ENCODE peak calls at places on chromosomes 16 and 17, in eight cellular contexts. S is HCT116, L is neural progenitor cell, G is GM23338, Y is GM23248, Z is PC-3, B is MM.1S, F is SK-N-SH. I is an unnamed sample. For H3K4me1, the result is how much of the 10 kb centered on the place peaks cover.

GRCh38 chr17:7502987-7503386 is 18.8 kb downstream of the POLR2A start:
- DNase-seq in Y (peak), B (no peak), G (peak), S (no peak), F (no peak), L (peak), Z (no peak), I (no peak)

GRCh38 chr17:29138991-29139682 is 41.1 kb downstream of the MYO18A start:
- DNase-seq in Z (no peak), F (no peak), Y (peak), G (no peak), S (no peak), L (no peak), B (peak), I (no peak)

GRCh38 chr16:22659933-22660332 is 149.2 kb downstream of the NPIPB5 start:
- DNase-seq in G (no peak), Y (no peak), Z (peak), F (no peak), S (no peak), L (no peak), B (no peak), I (no peak)

GRCh38 chr16:50711040-50711439 is 17.6 kb downstream of the NOD2 start:
- DNase-seq in G (no peak), L (no peak), S (no peak), Y (no peak), F (no peak), Z (no peak), B (no peak), I (no peak)

GRCh38 chr17:31623990-31624389 is 232.5 kb downstream of the RAB11FIP4 start:
- DNase-seq in L (no peak), Z (peak), G (no peak), F (no peak), S (no peak), Y (no peak), B (no peak), I (no peak)

GRCh38 chr16:86970726-86971125 is 346.5 kb downstream of the C16orf95 start:
- DNase-seq in Z (no peak), S (no peak), F (no peak), G (no peak), L (no peak), Y (no peak), B (no peak), I (no peak)

GRCh38 chr16:67068212-67068753 is 39.3 kb downstream of the CBFB start:
- DNase-seq in G (no peak), S (no peak), L (no peak), Y (peak), F (no peak), B (no peak), Z (peak), I (no peak)

GRCh38 chr16:1772362-1772907 is at the start of gene EME2:
- DNase-seq in S (no peak), L (peak), F (peak), Y (peak), B (peak), Z (no peak), G (no peak), I (peak)

GRCh38 chr17:1122681-1123396 is 56.9 kb downstream of the ABR start:
- DNase-seq in Z (peak), S (peak), Y (peak), L (peak), G (peak), B (peak), F (peak), I (peak)

GRCh38 chr16:70254965-70255286 is 3.2 kb upstream of the EXOSC6 start:
- DNase-seq in Y (no peak), L (no peak), G (no peak), Z (no peak), F (no peak), B (no peak), S (no peak), I (no peak)

GRCh38 chr16:54361813-54362212 is 75.2 kb upstream of the IRX3 start:
- DNase-seq in Y (no peak), Z (no peak), G (peak), B (no peak), L (peak), F (peak), S (no peak), I (no peak)

GRCh38 chr17:60006160-60006559 is 41.6 kb upstream of the RNFT1 start:
- DNase-seq in B (no peak), Y (no peak), S (no peak), L (no peak), G (no peak), F (peak), Z (no peak), I (no peak)

GRCh38 chr16:66515543-66516171 is 34.3 kb downstream of the TK2 start:
- DNase-seq in L (no peak), B (peak), G (peak), F (no peak), S (no peak), Z (peak), Y (peak), I (peak)

GRCh38 chr16:23871924-23872323 is 36.1 kb downstream of the PRKCB start:
- DNase-seq in Z (no peak), G (no peak), L (no peak), F (no peak), B (no peak), Y (no peak), S (no peak), I (no peak)

GRCh38 chr16:3577302-3577752 is at the start of gene NLRC3:
- DNase-seq in L (no peak), G (no peak), Y (no peak), F (no peak), Z (no peak), S (no peak), B (no peak), I (no peak)

GRCh38 chr17:79281803-79282202 is 207.2 kb downstream of the ENGASE start:
- DNase-seq in F (no peak), L (no peak), G (no peak), B (no peak), Z (no peak), Y (no peak), S (no peak), I (no peak)

GRCh38 chr17:34291721-34292348 is 6.3 kb downstream of the CCL11 start:
- DNase-seq in S (no peak), L (no peak), G (no peak), B (no peak), F (no peak), Y (peak), Z (peak), I (no peak)

GRCh38 chr16:23532448-23532847 is 22.2 kb upstream of the GGA2 start:
- DNase-seq in Y (no peak), G (no peak), L (no peak), F (no peak), S (no peak), B (no peak), Z (no peak), I (no peak)

GRCh38 chr16:86911311-86911999 is 333.1 kb downstream of the FOXL1 start:
- DNase-seq in Y (no peak), S (no peak), B (no peak), F (no peak), L (no peak), Z (no peak), G (no peak), I (no peak)

GRCh38 chr16:15523092-15523541 is 88.7 kb downstream of the BMERB1 start:
- DNase-seq in B (peak), S (peak), L (peak), F (no peak), Y (no peak), G (no peak), Z (no peak), I (no peak)

GRCh38 chr17:60303406-60304099 is 88.4 kb downstream of the USP32 start:
- DNase-seq in Z (no peak), S (no peak), B (no peak), Y (no peak), G (no peak), L (no peak), F (no peak), I (no peak)

GRCh38 chr17:69523252-69523861 is 108.9 kb downstream of the MAP2K6 start:
- DNase-seq in B (peak), S (peak), G (peak), Z (peak), Y (peak), L (peak), F (peak), I (peak)

GRCh38 chr17:56478836-56479447 is 114.6 kb upstream of the NOG start:
- DNase-seq in Z (peak), S (peak), G (peak), Y (peak), L (peak), B (peak), F (peak), I (peak)

GRCh38 chr17:10516638-10517037 is 1.7 kb downstream of the MYH1 start:
- DNase-seq in G (no peak), Z (no peak), L (no peak), F (no peak), Y (no peak), S (no peak), B (no peak), I (no peak)

GRCh38 chr17:60390881-60391418 is 983 bp downstream of the USP32 start:
- DNase-seq in G (no peak), B (no peak), Z (peak), F (peak), Y (peak), S (no peak), L (peak), I (peak)

GRCh38 chr17:30858556-30859250 is 26.9 kb downstream of the ATAD5 start:
- DNase-seq in B (no peak), L (no peak), S (no peak), Y (peak), Z (no peak), G (no peak), F (no peak), I (no peak)

GRCh38 chr16:50841081-50841886 is 99.4 kb downstream of the CYLD start:
- DNase-seq in F (no peak), S (no peak), Y (peak), Z (no peak), B (no peak), L (peak), G (peak), I (no peak)

GRCh38 chr16:74249281-74249680 is 47.3 kb upstream of the PSMD7 start:
- DNase-seq in G (no peak), S (no peak), L (no peak), F (no peak), B (no peak), Z (no peak), Y (no peak), I (no peak)

GRCh38 chr17:77372444-77373297 is 231.9 kb downstream of the SEC14L1 start:
- DNase-seq in F (peak), Z (no peak), B (peak), G (peak), S (no peak), Y (peak), L (peak), I (peak)

GRCh38 chr16:69320731-69321073 is 9.6 kb downstream of the VPS4A start:
- DNase-seq in F (no peak), L (no peak), B (no peak), Z (no peak), Y (no peak), G (no peak), S (no peak), I (no peak)

GRCh38 chr16:86740817-86741799 is 162.8 kb downstream of the FOXL1 start:
- DNase-seq in Z (peak), Y (peak), L (peak), S (no peak), G (peak), F (no peak), B (no peak), I (peak)

GRCh38 chr16:77213542-77214108 is 14.4 kb downstream of the SYCE1L start:
- DNase-seq in Z (peak), F (no peak), Y (peak), S (peak), B (no peak), G (no peak), L (no peak), I (no peak)

GRCh38 chr17:13031718-13032350 is 14.0 kb upstream of the ELAC2 start:
- DNase-seq in B (peak), G (peak), L (peak), Z (peak), Y (peak), F (peak), S (peak), I (peak)

GRCh38 chr16:79062336-79062735 is 538.2 kb downstream of the MAF start:
- DNase-seq in S (no peak), F (no peak), G (no peak), B (no peak), L (no peak), Y (no peak), Z (no peak), I (no peak)

GRCh38 chr16:57696240-57696639 is 1.6 kb downstream of the DRC7 start:
- DNase-seq in F (no peak), S (no peak), B (no peak), Y (no peak), L (no peak), G (no peak), Z (no peak), I (no peak)

GRCh38 chr16:49961087-49961486 is 63.9 kb upstream of the CNEP1R1 start:
- DNase-seq in B (no peak), F (no peak), L (no peak), Y (peak), Z (peak), G (no peak), S (no peak), I (no peak)

GRCh38 chr17:19335951-19336631 is 26.4 kb downstream of the B9D1 start:
- DNase-seq in L (no peak), Z (no peak), F (no peak), S (no peak), G (no peak), Y (no peak), B (no peak), I (peak)

GRCh38 chr17:830381-830780 is 48.2 kb downstream of the MRM3 start:
- DNase-seq in Y (no peak), B (no peak), L (no peak), G (no peak), S (no peak), F (no peak), Z (no peak), I (no peak)

GRCh38 chr17:38919316-38920078 is 5.9 kb upstream of the LASP1NB start:
- DNase-seq in Y (no peak), F (no peak), B (no peak), Z (no peak), S (no peak), L (no peak), G (no peak), I (no peak)
- TF ChIP-seq EZH2phosphoT487 in Y (no peak), F (no peak), B (no peak), Z (no peak), S (no peak), L (no peak), G (no peak), I (no peak)

GRCh38 chr17:39647242-39647641 is 10.3 kb downstream of the STARD3 start:
- DNase-seq in G (no peak), S (no peak), L (no peak), Z (no peak), Y (no peak), B (no peak), F (no peak), I (no peak)
- H3K4me1 ChIP-seq in G (under half), S (half or more), L (under half), Z (under half), Y (under half), B (under half), F (under half), I (under half)

GRCh38 chr16:89723279-89724250 is 2.2 kb downstream of the ZNF276 start:
- DNase-seq in B (no peak), F (peak), G (no peak), Y (peak), Z (no peak), L (no peak), S (no peak), I (no peak)
- H3K4me3 ChIP-seq in B (peak), F (no peak), G (no peak), Y (peak), Z (peak), L (no peak), S (peak), I (no peak)

DNA sequence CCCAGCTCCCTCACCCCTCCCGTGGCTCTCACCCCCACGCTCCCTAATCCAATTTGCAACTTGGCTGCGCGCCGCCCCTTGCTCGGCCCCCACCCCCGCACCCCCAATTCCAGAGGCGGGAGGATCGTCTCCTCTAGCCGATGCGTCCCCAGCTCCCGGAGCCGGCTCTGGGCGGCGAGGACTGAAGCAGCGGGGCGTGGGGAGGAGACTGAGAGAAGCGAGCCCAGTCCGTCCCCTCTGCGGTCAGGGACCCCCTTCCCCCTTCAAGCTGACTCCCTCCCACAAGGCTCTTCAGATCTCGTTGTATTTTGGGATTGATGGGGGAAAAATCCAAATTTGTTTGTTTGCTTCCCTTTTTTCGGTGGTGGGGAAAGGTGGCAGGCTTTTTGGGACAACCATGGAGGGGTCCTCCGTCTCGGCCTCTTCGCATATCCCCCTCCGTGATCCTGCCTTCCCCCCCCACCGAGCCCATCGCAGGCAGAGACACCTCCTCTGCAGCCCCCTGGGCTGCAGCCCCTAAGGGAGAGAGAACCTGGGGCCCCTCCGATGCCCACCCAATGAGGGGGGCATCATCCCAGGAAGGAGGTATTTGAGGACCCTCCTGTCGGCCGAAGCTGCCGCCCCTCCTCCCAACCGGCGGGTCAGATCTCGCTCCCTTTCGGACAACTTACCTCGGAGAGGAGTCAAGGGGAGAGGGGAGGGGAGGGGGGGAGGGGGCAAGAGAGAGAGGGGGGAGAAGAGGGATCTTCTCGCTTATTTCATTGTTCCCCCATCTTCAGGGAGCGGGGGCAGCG is 466 bp downstream of the NEUROD2 start:
- DNase-seq in F (no peak), S (no peak), L (peak), Z (no peak), B (no peak), Y (no peak), G (peak), I (no peak)
- TF ChIP-seq EZH2phosphoT487 in F (no peak), S (no peak), L (peak), Z (no peak), B (no peak), Y (peak), G (no peak), I (peak)

DNA sequence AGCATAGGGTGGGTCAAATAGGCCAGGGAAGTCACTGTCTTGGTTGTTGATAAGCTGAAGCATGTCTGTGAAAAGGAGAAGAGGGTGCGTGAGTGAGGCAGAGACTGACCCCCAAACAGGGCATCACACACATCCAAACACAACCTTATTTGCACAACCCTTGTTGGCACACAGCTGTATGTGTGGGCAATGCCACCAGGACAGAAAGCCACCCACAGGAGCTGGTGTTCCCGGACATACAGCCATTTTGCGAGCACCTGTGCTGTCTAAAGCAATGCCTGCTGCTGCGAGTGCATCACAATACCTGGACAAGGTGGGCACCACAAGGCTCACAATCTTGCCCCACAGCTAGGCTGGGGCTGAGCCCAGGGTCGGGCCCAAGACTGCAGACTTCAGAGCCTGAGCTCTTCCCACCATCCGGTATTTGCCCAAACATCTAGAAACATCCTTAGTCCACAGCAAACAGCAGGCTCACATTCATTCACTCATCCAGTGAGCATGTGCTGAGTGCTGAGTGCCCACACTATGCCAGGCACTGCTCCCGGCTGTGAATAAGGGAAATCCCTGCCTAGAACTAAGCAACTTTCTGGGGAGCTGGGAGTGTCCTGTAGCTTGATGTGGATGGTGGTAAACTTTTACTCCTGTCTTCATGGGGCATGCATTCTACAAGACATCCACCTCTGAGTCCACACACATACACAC is 16.2 kb downstream of the SREBF1 start:
- DNase-seq in Y (no peak), F (no peak), B (no peak), L (no peak), Z (no peak), S (no peak), G (no peak), I (no peak)
- H3K4me1 ChIP-seq in Y (under half), F (under half), B (under half), L (under half), Z (half or more), S (half or more), G (under half), I (half or more)

GRCh38 chr17:49496866-49497146 is 1.7 kb downstream of the NGFR start:
- DNase-seq in B (no peak), Y (peak), Z (no peak), L (no peak), G (no peak), S (no peak), F (no peak), I (no peak)

GRCh38 chr17:49496183-49496865 is 1.2 kb downstream of the NGFR start:
- DNase-seq in G (peak), Z (peak), S (no peak), B (peak), F (peak), L (peak), Y (peak), I (peak)

GRCh38 chr17:49495842-49496182 is 719 bp downstream of the NGFR start:
- DNase-seq in B (no peak), S (no peak), F (peak), Y (no peak), L (peak), G (peak), Z (no peak), I (no peak)

GRCh38 chr17:49498037-49498615 is 3.0 kb downstream of the NGFR start:
- DNase-seq in B (no peak), Y (no peak), G (peak), S (no peak), L (peak), F (peak), Z (peak), I (no peak)

DNA sequence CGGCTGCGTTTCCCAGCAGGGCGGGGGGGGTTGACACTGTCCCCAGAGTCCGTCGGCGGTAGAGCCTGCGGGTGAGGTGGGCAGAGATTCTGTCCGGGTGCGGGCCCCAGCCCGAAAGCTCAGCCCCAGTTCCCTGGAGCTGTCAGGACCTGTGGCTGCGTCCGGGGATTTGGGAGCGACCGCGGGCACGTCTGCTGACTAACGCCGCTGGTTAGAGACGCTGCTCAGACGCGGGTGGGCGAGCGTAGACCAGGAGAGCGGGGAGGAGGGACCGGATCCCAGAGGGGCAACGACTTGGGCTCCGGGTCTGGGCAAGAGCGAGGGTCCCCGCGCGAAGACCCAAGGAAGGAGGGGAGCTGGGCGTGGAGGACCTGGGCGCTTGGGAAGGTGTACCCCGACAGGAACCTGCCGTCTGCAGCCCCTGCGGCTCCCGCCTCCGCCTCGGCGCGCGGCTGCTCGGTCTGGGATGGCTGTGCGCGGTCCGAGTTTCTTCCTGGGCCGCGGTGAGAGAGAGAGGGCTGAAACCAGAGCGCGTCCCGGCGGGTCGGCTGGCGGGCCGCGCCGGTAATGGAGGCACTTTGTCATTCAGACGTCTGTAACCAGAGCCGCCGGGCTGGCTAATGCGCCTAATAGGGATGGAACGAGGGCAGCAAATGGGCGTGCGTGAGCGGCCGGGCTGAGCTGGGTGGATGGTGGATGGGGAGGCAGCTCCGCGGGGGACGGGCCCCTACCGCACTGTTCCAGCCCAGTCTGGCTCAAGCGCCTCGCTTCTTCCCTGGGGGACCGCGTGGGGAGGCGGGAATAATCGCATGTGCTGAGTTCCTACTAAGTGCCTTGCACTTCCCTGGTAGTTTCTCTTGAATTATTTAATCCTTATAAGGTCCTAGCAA is 2.3 kb downstream of the NGFR start:
- DNase-seq in S (no peak), G (peak), Z (peak), Y (peak), B (no peak), F (peak), L (peak), I (peak)
- H3K4me3 ChIP-seq in S (no peak), G (peak), Z (peak), Y (peak), B (no peak), F (peak), L (peak), I (peak)

I was measured in hepatocyte.